ENCODE peak calls at places on chromosomes 13 and 19, in four cellular contexts. F is naive thymus-derived CD4-positive, alpha-beta T cell; G is cardiac muscle cell; D is iPS DF 6.9. B is an unnamed sample.

GRCh38 chr19:14425696-14426138 is 6.6 kb upstream of the DDX39A start:
- DNase-seq in G (no peak), F (no peak), D (no peak), B (no peak)

GRCh38 chr19:2253106-2254051 is 2.8 kb downstream of the JSRP1 start:
- DNase-seq in D (no peak), F (peak; percentile 64), G (peak; percentile 59), B (no peak)

GRCh38 chr19:17292301-17293074 is 10.7 kb downstream of the ABHD8 start:
- DNase-seq in F (peak; percentile 77), G (peak; percentile 84), D (no peak), B (peak; percentile 79)

GRCh38 chr13:43077906-43078305 is 54.5 kb downstream of the DNAJC15 start:
- DNase-seq in G (peak; percentile 42), D (no peak), F (no peak), B (no peak)

GRCh38 chr19:10290876-10291553 is 1.3 kb downstream of the ICAM5 start:
- DNase-seq in D (no peak), F (peak; percentile 36), G (peak; percentile 61), B (peak; percentile 48)

GRCh38 chr19:55441319-55441691 is 1.8 kb downstream of the SHISA7 start:
- DNase-seq in F (no peak), D (no peak), G (no peak), B (no peak)

GRCh38 chr13:25095862-25096453 is at the start of gene PABPC3:
- DNase-seq in D (no peak), F (no peak), G (no peak), B (no peak)

GRCh38 chr13:91721413-91721812 is 323.0 kb downstream of the GPC5 start:
- DNase-seq in F (no peak), D (no peak), G (peak; percentile 7), B (no peak)

GRCh38 chr13:32857689-32858088 is 158.5 kb upstream of the KL start:
- DNase-seq in G (no peak), D (no peak), F (no peak), B (no peak)

GRCh38 chr13:44107357-44108121 is 227.8 kb downstream of the LACC1 start:
- DNase-seq in G (no peak), F (no peak), D (no peak), B (no peak)

GRCh38 chr13:86760620-86761019 is 910.6 kb upstream of the SLITRK5 start:
- DNase-seq in G (no peak), D (no peak), F (no peak), B (no peak)

GRCh38 chr19:47305309-47305751 is 4.3 kb upstream of the C5AR1 start:
- DNase-seq in G (peak; percentile 62), D (no peak), F (peak; percentile 41), B (peak; percentile 52)

GRCh38 chr13:79581870-79582315 is 100.9 kb downstream of the NDFIP2 start:
- DNase-seq in D (no peak), G (no peak), F (no peak), B (no peak)

GRCh38 chr19:49497790-49498106 is 1.5 kb downstream of the RPS11 start:
- DNase-seq in F (no peak), G (no peak), D (no peak), B (no peak)

GRCh38 chr13:24128112-24128511 is 32.4 kb upstream of the SPATA13 start:
- DNase-seq in D (no peak), G (no peak), F (no peak), B (no peak)

GRCh38 chr13:75993823-75994222 is 357.7 kb downstream of the LMO7 start:
- DNase-seq in G (no peak), D (no peak), F (no peak), B (no peak)

GRCh38 chr13:34413538-34414210 is 528.4 kb upstream of the NBEA start:
- DNase-seq in G (no peak), F (no peak), D (no peak), B (no peak)

GRCh38 chr13:28313579-28313978 is 175.2 kb downstream of the PAN3 start:
- DNase-seq in G (no peak), D (no peak), F (no peak), B (no peak)

GRCh38 chr19:45901912-45902650 is at the start of gene MYPOP:
- DNase-seq in G (peak; percentile 44), F (no peak), D (no peak), B (no peak)

GRCh38 chr19:29042450-29042849 is 170.5 kb downstream of the UQCRFS1 start:
- DNase-seq in G (no peak), D (no peak), F (no peak), B (no peak)

GRCh38 chr19:43439183-43440063 is 24.7 kb downstream of the TEX101 start:
- DNase-seq in G (no peak), F (peak; percentile 82), D (no peak), B (peak; percentile 15)

GRCh38 chr13:87820221-87820620 is 149.1 kb downstream of the SLITRK5 start:
- DNase-seq in F (no peak), G (no peak), D (no peak), B (no peak)

GRCh38 chr19:44807652-44808462 is 1.0 kb upstream of the BCAM start:
- DNase-seq in F (no peak), G (peak; percentile 74), D (peak; percentile 97), B (no peak)

GRCh38 chr13:51999525-51999924 is 11.7 kb downstream of the ATP7B start:
- DNase-seq in D (no peak), F (no peak), G (no peak), B (no peak)

GRCh38 chr19:34314437-34315313 is 50.3 kb upstream of the GPI start:
- DNase-seq in D (no peak), G (no peak), F (no peak), B (no peak)

GRCh38 chr13:113657851-113658741 is at the start of gene ATP4B:
- DNase-seq in D (no peak), G (no peak), F (no peak), B (no peak)

GRCh38 chr13:42892760-42893159 is 99.3 kb downstream of the EPSTI1 start:
- DNase-seq in D (no peak), F (no peak), G (no peak), B (no peak)

GRCh38 chr19:39506944-39507714 is 7.8 kb upstream of the SELENOV start:
- DNase-seq in F (peak; percentile 34), D (peak; percentile 68), G (peak; percentile 88), B (peak; percentile 31)

GRCh38 chr13:98365291-98365690 is 188.2 kb upstream of the RNF113B start:
- DNase-seq in G (no peak), F (no peak), D (no peak), B (no peak)

GRCh38 chr19:1782501-1782900 is 29.2 kb downstream of the ONECUT3 start:
- DNase-seq in D (no peak), F (no peak), G (no peak), B (no peak)

GRCh38 chr13:93547886-93548285 is 321.3 kb downstream of the GPC6 start:
- DNase-seq in G (no peak), D (no peak), F (no peak), B (no peak)

GRCh38 chr13:40318366-40318765 is 348.1 kb downstream of the FOXO1 start:
- DNase-seq in D (no peak), F (no peak), G (peak; percentile 55), B (no peak)

GRCh38 chr19:48499352-48500090 is 12.1 kb downstream of the LMTK3 start:
- DNase-seq in D (no peak), G (no peak), F (no peak), B (no peak)

GRCh38 chr13:24985102-24985501 is 110.8 kb upstream of the PABPC3 start:
- DNase-seq in D (no peak), F (no peak), G (no peak), B (no peak)

GRCh38 chr13:71799320-71799719 is 67.7 kb downstream of the DACH1 start:
- DNase-seq in F (no peak), G (no peak), D (no peak), B (no peak)

GRCh38 chr13:80214521-80214941 is 126.4 kb downstream of the SPRY2 start:
- DNase-seq in F (no peak), D (no peak), G (no peak), B (no peak)

GRCh38 chr19:47539747-47540311 is 25.0 kb upstream of the NAPA start:
- DNase-seq in G (peak; percentile 18), F (no peak), D (no peak), B (no peak)

DNA sequence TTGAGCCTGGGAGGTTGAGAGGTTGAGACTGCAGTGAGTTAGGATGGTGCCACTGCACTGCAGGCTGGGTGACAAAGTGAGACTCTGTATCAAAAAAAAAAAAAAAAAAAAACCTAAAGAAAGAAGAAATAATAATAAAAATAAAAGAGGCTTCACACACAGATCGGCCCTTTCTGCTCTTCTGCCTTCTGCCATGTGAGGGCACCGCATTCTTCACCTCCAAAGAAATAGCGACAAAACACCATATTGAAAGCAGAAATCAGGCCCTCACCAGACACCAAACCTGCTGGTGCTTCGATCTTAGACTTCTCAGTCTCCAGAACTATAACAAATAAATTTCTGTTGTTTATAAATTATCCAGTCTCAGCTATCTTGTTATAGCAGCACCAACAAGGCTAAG is 3.0 kb downstream of the ZNF649 start:
- DNase-seq in D (no peak), G (no peak), F (no peak), B (no peak)
- H3K9me3 ChIP-seq in D (peaks cover 2% of the 10 kb centered on the region), G (peaks cover 4% of the 10 kb centered on the region), F (peaks cover 3% of the 10 kb centered on the region), B (peaks cover 46% of the 10 kb centered on the region)

GRCh38 chr19:11674067-11674492 is 64.7 kb downstream of the ZNF823 start:
- DNase-seq in F (no peak), D (no peak), G (no peak), B (no peak)
- H3K9me3 ChIP-seq in F (no peaks in the 10 kb centered on the region), D (no peaks in the 10 kb centered on the region), G (no peaks in the 10 kb centered on the region), B (no peaks in the 10 kb centered on the region)

DNA sequence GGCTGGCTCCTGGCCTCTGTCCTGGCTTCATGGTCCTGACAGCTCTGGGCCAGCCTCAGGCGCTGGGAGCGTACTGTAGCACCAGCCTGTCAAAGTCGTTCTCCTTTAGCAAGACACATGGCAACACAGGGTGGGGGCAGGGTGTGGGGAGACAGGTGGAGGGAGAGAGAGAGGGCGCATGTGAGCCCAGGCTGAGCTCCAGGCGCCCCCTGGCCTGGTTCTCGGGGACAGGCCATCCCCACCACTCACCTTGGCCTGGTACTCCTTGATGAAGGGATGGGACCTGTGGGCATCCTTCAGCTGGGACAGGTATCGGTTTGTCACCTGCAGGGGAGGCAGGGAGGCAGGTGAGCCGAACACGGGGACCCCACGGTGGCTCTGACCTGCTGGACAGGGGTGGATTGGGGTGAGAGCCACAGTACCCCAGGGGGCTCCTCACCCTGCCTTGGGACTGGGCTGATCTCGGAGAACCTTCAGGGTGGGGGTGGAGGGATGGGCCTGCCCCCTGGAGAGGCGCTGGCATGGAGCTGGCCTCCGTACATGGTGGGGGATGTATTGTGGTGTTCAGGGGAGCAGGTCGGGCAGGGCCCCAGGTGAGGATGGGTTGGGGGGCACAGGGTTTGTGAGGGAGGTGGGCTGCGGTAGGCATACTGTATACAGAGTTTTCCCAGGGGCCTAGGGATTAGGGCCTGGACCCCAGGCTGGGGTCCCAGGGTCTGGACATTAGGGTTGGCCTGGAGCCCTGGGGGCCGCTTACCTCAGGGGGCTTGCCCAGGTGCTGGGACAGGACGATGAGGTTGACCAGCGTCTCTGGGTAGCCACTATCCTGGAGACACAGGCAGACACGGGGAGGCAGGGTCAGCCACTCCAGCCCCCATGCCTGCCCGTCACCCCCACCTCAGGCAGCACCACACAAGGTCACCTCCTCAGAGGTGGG is 3.9 kb upstream of the CERS1 start:
- DNase-seq in D (no peak), G (no peak), F (no peak), B (no peak)
- H3K9me3 ChIP-seq in D (no peaks in the 10 kb centered on the region), G (no peaks in the 10 kb centered on the region), F (no peaks in the 10 kb centered on the region), B (no peaks in the 10 kb centered on the region)

GRCh38 chr19:57465680-57466381 is 8.9 kb upstream of the VN1R1 start:
- DNase-seq in F (peak; percentile 17), D (no peak), G (no peak), B (no peak)

DNA sequence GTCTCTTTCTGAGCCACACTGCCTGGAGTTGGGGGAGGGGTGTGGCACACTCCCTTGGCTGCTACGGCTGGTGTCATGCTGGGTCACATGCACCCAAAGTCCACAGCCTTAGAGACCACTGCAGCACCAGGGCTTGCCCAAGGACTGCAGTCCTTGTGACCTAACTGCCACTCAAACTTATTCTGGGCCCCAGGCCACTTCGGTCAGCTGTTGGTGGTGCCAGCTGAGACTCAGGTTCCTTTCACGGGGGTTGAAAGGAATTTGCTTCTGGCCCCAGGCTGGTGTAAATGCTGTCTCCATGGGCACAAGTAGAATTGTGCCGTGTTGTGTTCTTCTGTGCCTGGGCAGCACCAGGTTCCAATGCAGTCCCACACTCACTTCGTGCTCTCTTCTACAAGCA is 9.5 kb upstream of the VN1R1 start:
- DNase-seq in F (no peak), G (no peak), D (no peak), B (no peak)
- H3K9me3 ChIP-seq in F (no peaks in the 10 kb centered on the region), G (peaks cover 5% of the 10 kb centered on the region), D (no peaks in the 10 kb centered on the region), B (peaks cover 25% of the 10 kb centered on the region)

B was measured in T-helper 17 cell.